ENCODE peak calls at places on chromosomes 11 and 22, in four cellular contexts. N, Z, C and O are unnamed samples.

GRCh38 chr11:124902616-124903015 is 5.0 kb upstream of the ROBO4 start:
- DNase-seq in C (no peak), N (no peak), Z (no peak), O (no peak)

GRCh38 chr11:72114570-72114969 is 2.1 kb upstream of the ANAPC15 start:
- DNase-seq in Z (no peak), C (no peak), N (no peak), O (no peak)

GRCh38 chr11:9693801-9694553 is 30.1 kb downstream of the SWAP70 start:
- DNase-seq in N (no peak), Z (no peak), C (no peak), O (no peak)

GRCh38 chr11:34524696-34525095 is 11.1 kb upstream of the ELF5 start:
- DNase-seq in N (no peak), C (no peak), Z (no peak), O (no peak)

GRCh38 chr11:117985953-117986887 is at the start of gene IL10RA:
- DNase-seq in C (peak; percentile 8), N (peak; percentile 71), Z (no peak), O (peak; percentile 95)

GRCh38 chr11:123390146-123390545 is 39.9 kb upstream of the GRAMD1B start:
- DNase-seq in N (no peak), Z (no peak), C (no peak), O (no peak)

GRCh38 chr11:46360878-46361277 is 13.6 kb downstream of the DGKZ start:
- DNase-seq in C (no peak), N (no peak), Z (no peak), O (no peak)

GRCh38 chr22:45336971-45337431 is 27.3 kb downstream of the FAM118A start:
- DNase-seq in Z (no peak), N (no peak), C (no peak), O (no peak)

GRCh38 chr11:71298761-71299181 is 46.4 kb upstream of the SHANK2 start:
- DNase-seq in Z (no peak), C (no peak), N (no peak), O (no peak)

GRCh38 chr22:44214187-44214586 is 33.5 kb downstream of the PARVG start:
- DNase-seq in C (no peak), N (no peak), Z (no peak), O (no peak)

GRCh38 chr22:45812910-45813309 is 141.3 kb downstream of the ATXN10 start:
- DNase-seq in C (no peak), N (no peak), Z (no peak), O (no peak)

GRCh38 chr11:79697905-79698304 is 257.1 kb upstream of the TENM4 start:
- DNase-seq in Z (peak; percentile 2), C (no peak), N (no peak), O (no peak)

GRCh38 chr11:113045146-113045545 is 83.9 kb downstream of the NCAM1 start:
- DNase-seq in C (no peak), Z (no peak), N (no peak), O (no peak)

GRCh38 chr11:76166314-76166713 is 40.0 kb downstream of the WNT11 start:
- DNase-seq in C (no peak), N (no peak), Z (peak; percentile 54), O (no peak)

GRCh38 chr11:62552931-62553838 is 6.6 kb upstream of the AHNAK start:
- DNase-seq in N (peak; percentile 93), Z (no peak), C (no peak), O (no peak)

GRCh38 chr22:17106785-17107546 is 14.2 kb downstream of the TMEM121B start:
- DNase-seq in N (no peak), C (no peak), Z (no peak), O (no peak)

GRCh38 chr22:50326225-50326958 is 420 bp downstream of the DENND6B start:
- DNase-seq in Z (no peak), C (no peak), N (no peak), O (peak; percentile 55)

GRCh38 chr11:326592-326841 is 5.9 kb upstream of the IFITM3 start:
- DNase-seq in C (no peak), Z (no peak), N (no peak), O (peak; percentile 6)

GRCh38 chr22:37186228-37186996 is 1.6 kb downstream of the C1QTNF6 start:
- DNase-seq in N (peak; percentile 78), Z (peak; percentile 55), C (peak; percentile 64), O (peak; percentile 85)

GRCh38 chr11:73946798-73947458 is 3.9 kb upstream of the DNAJB13 start:
- DNase-seq in C (no peak), Z (no peak), N (no peak), O (no peak)

GRCh38 chr11:69076129-69076791 is 27.5 kb downstream of the TPCN2 start:
- DNase-seq in C (no peak), Z (no peak), N (no peak), O (no peak)

GRCh38 chr22:22533417-22533816 is 13.3 kb upstream of the ZNF280A start:
- DNase-seq in N (no peak), Z (no peak), C (no peak), O (no peak)

GRCh38 chr11:86431258-86431657 is 56.6 kb downstream of the CCDC81 start:
- DNase-seq in C (no peak), N (no peak), Z (no peak), O (no peak)

GRCh38 chr11:123798513-123799252 is 7.5 kb downstream of the OR6M1 start:
- DNase-seq in N (no peak), Z (no peak), C (no peak), O (no peak)

GRCh38 chr11:76728778-76729177 is 54.4 kb upstream of the TSKU start:
- DNase-seq in C (no peak), Z (no peak), N (no peak), O (no peak)

GRCh38 chr22:46075764-46076531 is 74.4 kb upstream of the PPARA start:
- DNase-seq in N (no peak), Z (no peak), C (no peak), O (no peak)

GRCh38 chr11:1839924-1840779 is 1.4 kb downstream of the TNNI2 start:
- DNase-seq in Z (no peak), N (no peak), C (no peak), O (no peak)

DNA sequence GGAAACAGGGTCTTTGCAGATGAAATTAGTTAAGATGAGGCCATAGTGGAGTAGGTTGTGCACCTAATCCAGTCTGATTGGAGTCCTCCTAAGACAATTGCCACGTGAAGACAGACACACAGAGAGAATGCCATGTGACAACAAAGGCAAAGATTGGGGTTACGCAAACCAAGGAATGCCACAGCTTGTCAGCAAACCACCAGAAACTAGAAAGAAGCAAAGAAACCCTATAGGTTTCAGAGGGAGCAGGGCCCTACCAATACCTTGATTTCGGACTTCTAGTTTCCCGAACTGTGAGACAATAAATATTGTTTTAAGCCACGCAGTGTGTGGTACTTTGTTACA is 8.2 kb upstream of the LAYN start:
- DNase-seq in C (no peak), Z (no peak), N (no peak), O (no peak)
- TF ChIP-seq PBX3 in C (no peak), Z (no peak), N (no peak), O (no peak)

GRCh38 chr11:13337986-13338436 is 60.4 kb downstream of the BMAL1 start:
- DNase-seq in Z (no peak), N (peak; percentile 43), C (no peak), O (no peak)

GRCh38 chr11:13341028-13341427 is 63.4 kb downstream of the BMAL1 start:
- DNase-seq in C (no peak), Z (no peak), N (no peak), O (no peak)

GRCh38 chr11:13339196-13340153 is 61.9 kb downstream of the BMAL1 start:
- DNase-seq in Z (no peak), N (peak; percentile 83), C (no peak), O (no peak)

GRCh38 chr11:13336246-13336873 is 58.8 kb downstream of the BMAL1 start:
- DNase-seq in Z (no peak), C (no peak), N (no peak), O (no peak)

DNA sequence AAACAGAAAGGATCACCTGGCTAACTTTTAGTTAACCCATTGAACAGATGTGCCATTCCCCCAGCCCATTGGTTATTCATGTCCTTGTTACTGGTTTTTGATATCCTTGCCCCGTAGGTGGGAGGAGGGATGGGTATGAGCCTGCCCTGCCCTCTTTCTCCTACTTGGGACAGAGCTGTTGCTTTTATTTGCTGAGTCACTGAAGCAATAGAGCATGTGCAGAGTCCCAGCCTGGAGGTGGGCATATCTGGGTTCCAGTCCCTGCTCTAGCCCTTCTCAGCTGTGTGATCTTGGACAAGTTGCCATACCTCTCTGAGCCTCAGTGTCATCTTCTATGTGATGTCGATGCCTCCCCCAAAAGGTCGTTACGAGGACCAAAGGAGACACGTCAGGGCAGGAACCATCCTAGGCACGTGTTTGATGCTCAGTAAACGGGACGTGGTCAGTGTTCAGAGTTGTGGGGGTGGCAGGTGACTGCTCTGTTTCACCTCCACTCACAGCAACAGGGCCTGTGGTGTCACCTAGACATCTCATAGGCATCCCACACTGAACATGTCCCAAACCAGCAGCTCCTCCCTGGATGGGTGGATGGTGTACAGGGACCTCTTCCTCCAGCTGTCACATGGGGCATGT is 61.0 kb downstream of the BMAL1 start:
- DNase-seq in N (peak; percentile 81), C (no peak), Z (no peak), O (no peak)
- TF ChIP-seq PBX3 in N (no peak), C (no peak), Z (no peak), O (no peak)

GRCh38 chr11:35651263-35651662 is 11.3 kb upstream of the TRIM44 start:
- DNase-seq in C (no peak), Z (no peak), N (no peak), O (no peak)

GRCh38 chr11:35650467-35650866 is 12.1 kb upstream of the TRIM44 start:
- DNase-seq in Z (no peak), N (no peak), C (no peak), O (no peak)

GRCh38 chr11:35647535-35648092 is 15.0 kb upstream of the TRIM44 start:
- DNase-seq in N (no peak), C (no peak), Z (no peak), O (no peak)

GRCh38 chr11:35654711-35655110 is 7.9 kb upstream of the TRIM44 start:
- DNase-seq in N (no peak), Z (no peak), C (no peak), O (no peak)

DNA sequence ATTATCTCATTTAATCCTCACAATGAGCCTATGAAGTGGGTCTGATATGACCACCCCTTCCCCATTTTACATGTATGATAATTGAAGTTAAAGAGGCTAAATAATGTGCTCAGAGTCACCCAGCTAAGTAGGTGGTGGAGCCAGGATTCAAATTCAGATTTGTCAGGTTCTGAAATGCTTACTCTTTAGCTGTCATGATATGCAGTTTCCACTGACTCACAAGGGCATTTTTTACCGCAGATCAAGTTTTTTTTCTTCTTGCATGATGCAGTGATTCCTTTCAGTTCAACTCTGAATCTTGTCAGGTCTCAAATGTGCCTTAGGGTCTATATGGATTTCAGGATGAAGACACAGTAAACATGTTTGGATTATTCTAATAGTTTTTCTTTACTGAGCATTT is 12.6 kb upstream of the TRIM44 start:
- DNase-seq in Z (no peak), N (no peak), C (no peak), O (no peak)
- TF ChIP-seq PBX3 in Z (no peak), N (no peak), C (no peak), O (peak; percentile 12)

DNA sequence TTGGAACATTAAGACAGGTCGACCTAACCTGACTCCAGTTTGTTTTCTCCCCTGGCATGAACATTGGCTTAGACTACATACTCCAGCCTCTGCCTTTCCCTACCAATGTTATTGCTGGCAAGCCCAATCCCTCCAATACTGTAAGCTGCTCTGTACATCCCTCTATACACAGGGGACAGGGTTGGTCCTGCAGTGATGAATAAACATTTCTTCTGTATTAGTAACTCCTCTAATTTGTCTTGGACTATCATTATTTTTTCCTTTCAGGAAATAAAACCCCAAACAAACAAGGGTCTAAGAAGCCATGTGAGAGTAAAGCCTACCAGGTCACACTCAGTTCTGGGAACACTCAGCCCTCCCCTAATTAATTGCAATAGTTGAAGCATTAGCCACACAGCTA is 35.1 kb upstream of the FJX1 start:
- DNase-seq in Z (no peak), C (no peak), N (no peak), O (no peak)
- TF ChIP-seq PBX3 in Z (no peak), C (no peak), N (no peak), O (no peak)